ENCODE peak calls at places on chromosomes 11 and 22, in seven cellular contexts. M, L, W, G, A, U and H are unnamed samples.
A peak's percentile ranks its signal among the peaks of the same experiment; 100 is the strongest.

GRCh38 chr11:40188848-40189247 is 1270.6 kb downstream of the LRRC4C start:
- DNase-seq in M (no peak), A (peak; percentile 42), L (no peak), G (no peak), U (no peak), W (no peak), H (no peak)

GRCh38 chr11:13073119-13073981 is 64.2 kb downstream of the RASSF10 start:
- DNase-seq in M (peak; percentile 2), A (peak; percentile 98), W (no peak), G (no peak), U (no peak), L (no peak), H (no peak)

GRCh38 chr22:42399315-42400271 is 32.6 kb downstream of the NFAM1 start:
- DNase-seq in U (no peak), W (peak; percentile 86), A (peak; percentile 11), G (no peak), M (no peak), L (peak; percentile 90), H (peak; percentile 64)

GRCh38 chr11:40825435-40825834 is 634.0 kb downstream of the LRRC4C start:
- DNase-seq in G (no peak), W (no peak), U (no peak), L (no peak), A (no peak), M (no peak), H (no peak)

GRCh38 chr22:23217171-23218052 is 37.1 kb downstream of the BCR start:
- DNase-seq in U (no peak), M (no peak), G (no peak), L (peak; percentile 81), A (no peak), W (no peak), H (no peak)

GRCh38 chr11:12170984-12171383 is 60.6 kb downstream of the MICAL2 start:
- DNase-seq in G (peak; percentile 42), M (no peak), U (no peak), A (no peak), W (no peak), L (no peak), H (no peak)

GRCh38 chr22:42937164-42937854 is 77.6 kb downstream of the PACSIN2 start:
- DNase-seq in U (peak; percentile 51), W (no peak), G (no peak), M (no peak), A (peak; percentile 90), L (peak; percentile 81), H (peak; percentile 84)

GRCh38 chr11:1134848-1135445 is 22.8 kb upstream of the MUC5AC start:
- DNase-seq in W (no peak), M (no peak), L (no peak), G (no peak), A (no peak), U (no peak), H (no peak)

GRCh38 chr22:27397036-27397947 is 404.3 kb downstream of the MN1 start:
- DNase-seq in L (no peak), A (no peak), G (no peak), M (no peak), W (no peak), U (no peak), H (no peak)

GRCh38 chr22:27283714-27284113 is 517.8 kb downstream of the MN1 start:
- DNase-seq in A (no peak), M (no peak), G (no peak), L (no peak), U (no peak), W (no peak), H (no peak)

GRCh38 chr11:102313225-102313940 is 3.9 kb upstream of the BIRC3 start:
- DNase-seq in M (no peak), W (no peak), U (no peak), L (no peak), G (no peak), A (no peak), H (no peak)

GRCh38 chr11:60987577-60988277 is 16.2 kb downstream of the CD6 start:
- DNase-seq in U (no peak), L (no peak), G (no peak), M (no peak), W (no peak), A (no peak), H (no peak)

GRCh38 chr11:32088117-32088941 is 2.5 kb upstream of the RCN1 start:
- DNase-seq in M (peak; percentile 62), U (peak; percentile 55), A (peak; percentile 75), W (no peak), G (peak; percentile 24), L (peak; percentile 71), H (no peak)

GRCh38 chr11:113384551-113384950 is 3.0 kb upstream of the ANKK1 start:
- DNase-seq in W (no peak), G (no peak), M (peak; percentile 86), U (peak; percentile 75), L (no peak), A (peak; percentile 100), H (no peak)

GRCh38 chr11:107623183-107623582 is 32.2 kb downstream of the ELMOD1 start:
- DNase-seq in U (no peak), A (no peak), W (no peak), L (no peak), G (no peak), M (no peak), H (no peak)

GRCh38 chr22:25156736-25157135 is 42.9 kb upstream of the CRYBB3 start:
- DNase-seq in W (no peak), A (no peak), G (no peak), L (no peak), U (no peak), M (no peak), H (no peak)

GRCh38 chr22:38981005-38981658 is 1.0 kb upstream of the APOBEC3B start:
- DNase-seq in A (peak; percentile 82), U (no peak), G (no peak), M (no peak), W (peak; percentile 66), L (peak; percentile 79), H (peak; percentile 52)

GRCh38 chr11:115269193-115269592 is 235.0 kb downstream of the CADM1 start:
- DNase-seq in U (no peak), G (no peak), A (no peak), M (no peak), W (no peak), L (no peak), H (no peak)

GRCh38 chr11:76233936-76234703 is 27.8 kb upstream of the WNT11 start:
- DNase-seq in G (peak; percentile 58), A (peak; percentile 28), M (no peak), L (peak; percentile 87), W (peak; percentile 68), U (no peak), H (peak; percentile 63)

GRCh38 chr11:110092577-110093406 is at the start of gene ZC3H12C:
- DNase-seq in A (peak; percentile 94), M (peak; percentile 72), W (peak; percentile 92), G (peak; percentile 68), L (peak; percentile 93), U (no peak), H (peak; percentile 91)

GRCh38 chr22:44440224-44441160 is 57.5 kb downstream of the RTL6 start:
- DNase-seq in L (peak; percentile 35), U (no peak), G (no peak), M (no peak), A (no peak), W (peak; percentile 53), H (no peak)

GRCh38 chr22:19990609-19991394 is 25.8 kb downstream of the ARVCF start:
- DNase-seq in W (no peak), G (no peak), A (no peak), U (no peak), M (no peak), L (peak; percentile 69), H (no peak)

GRCh38 chr22:44738347-44738715 is 14.0 kb upstream of the ARHGAP8 start:
- DNase-seq in A (peak; percentile 72), M (no peak), L (peak; percentile 88), U (no peak), W (no peak), G (no peak), H (peak; percentile 82)

DNA sequence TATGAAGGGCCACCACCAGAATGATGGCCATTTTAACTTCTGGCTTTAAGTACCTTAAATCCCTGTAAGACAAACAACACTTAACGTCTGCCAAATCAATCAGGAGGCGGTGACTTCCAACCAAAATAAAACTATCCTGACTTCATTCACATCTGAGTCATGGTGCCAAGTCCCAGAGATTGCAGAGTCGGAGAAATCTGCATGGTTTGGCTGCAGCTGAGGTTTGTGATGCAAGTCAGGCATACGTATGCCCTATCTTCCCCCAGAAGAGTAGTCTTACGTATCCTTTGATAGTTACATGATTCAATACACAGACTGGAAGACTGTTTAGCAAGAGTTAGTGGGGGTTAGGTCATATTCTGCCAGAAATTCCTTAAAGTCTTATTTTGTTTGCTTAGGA is 1.7 kb upstream of the GAB2 start:
- DNase-seq in U (peak; percentile 97), L (no peak), G (no peak), A (peak; percentile 90), M (peak; percentile 96), W (no peak), H (peak; percentile 60)
- H3K4me3 ChIP-seq in U (no peak overlapping the region), L (no peak overlapping the region), G (no peak overlapping the region), A (no peak overlapping the region), M (peak overlapping the region; percentile 0), W (no peak overlapping the region), H (no peak overlapping the region)

DNA sequence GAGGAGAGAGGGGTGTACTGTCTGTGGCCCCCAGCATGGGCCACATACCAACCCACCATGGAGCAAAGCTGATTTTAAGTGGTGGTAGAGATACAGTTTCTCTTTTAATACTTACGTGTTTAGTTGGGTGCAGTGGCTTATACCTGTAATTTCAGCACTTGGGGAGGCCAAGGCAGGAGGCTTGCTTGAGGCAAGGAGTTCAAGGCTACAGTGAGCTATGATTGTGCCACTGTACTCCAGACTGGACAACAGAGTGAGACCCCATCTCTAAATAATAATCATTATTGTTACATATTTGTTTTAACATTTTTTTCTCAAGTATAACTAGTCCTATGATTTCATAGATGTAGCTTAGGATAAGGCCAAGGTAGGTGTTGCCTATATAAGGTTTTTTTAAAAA is 8.8 kb downstream of the GGA1 start:
- DNase-seq in U (no peak), W (no peak), M (no peak), L (no peak), G (no peak), A (no peak), H (no peak)
- H3K4me3 ChIP-seq in U (no peak overlapping the region), W (no peak overlapping the region), M (no peak overlapping the region), L (no peak overlapping the region), G (no peak overlapping the region), A (no peak overlapping the region), H (no peak overlapping the region)

GRCh38 chr11:2929511-2929879 is 275 bp upstream of the PHLDA2 start:
- DNase-seq in A (peak; percentile 87), G (no peak), L (peak; percentile 92), W (peak; percentile 57), U (no peak), M (no peak), H (peak; percentile 95)

GRCh38 chr11:2931771-2932738 is 2.8 kb upstream of the PHLDA2 start:
- DNase-seq in A (no peak), W (no peak), L (peak; percentile 81), G (no peak), U (no peak), M (no peak), H (peak; percentile 76)

GRCh38 chr11:2931416-2931746 is 2.2 kb upstream of the PHLDA2 start:
- DNase-seq in U (no peak), A (no peak), W (no peak), G (no peak), L (no peak), M (no peak), H (no peak)

GRCh38 chr11:2929880-2930704 is 872 bp upstream of the PHLDA2 start:
- DNase-seq in M (peak; percentile 18), L (peak; percentile 83), U (no peak), A (peak; percentile 63), G (no peak), W (peak; percentile 63), H (peak; percentile 88)

GRCh38 chr11:2930705-2931415 is 1.6 kb upstream of the PHLDA2 start:
- DNase-seq in M (no peak), G (no peak), W (peak; percentile 79), L (peak; percentile 94), U (no peak), A (peak; percentile 84), H (peak; percentile 90)
- H3K4me3 ChIP-seq in M (peak overlapping the region; percentile 77), G (peak overlapping the region; percentile 39), W (peak overlapping the region; percentile 16), L (peak overlapping the region; percentile 36), U (peak overlapping the region; percentile 86), A (no peak overlapping the region), H (peak overlapping the region; percentile 54)

GRCh38 chr11:7494086-7494775 is 8.9 kb downstream of the OLFML1 start:
- DNase-seq in W (no peak), U (no peak), G (no peak), A (peak; percentile 90), M (no peak), L (no peak), H (no peak)
- H3K4me3 ChIP-seq in W (no peak overlapping the region), U (no peak overlapping the region), G (no peak overlapping the region), A (no peak overlapping the region), M (no peak overlapping the region), L (no peak overlapping the region), H (no peak overlapping the region)